ENCODE peak calls at places on chromosomes 11 and 22, in five cellular contexts. M is pancreas, C is sigmoid colon, D is psoas muscle, L is body of pancreas. O is an unnamed sample.

GRCh38 chr11:7534030-7534378 is 20.2 kb downstream of the PPFIBP2 start:
- DNase-seq in D (no peak), M (no peak), C (no peak), L (no peak), O (no peak)

GRCh38 chr11:2752923-2753322 is 53.1 kb upstream of the KCNQ1OT1 start:
- DNase-seq in L (no peak), D (no peak), C (no peak), M (no peak), O (no peak)

GRCh38 chr22:26709617-26710390 is 52.4 kb downstream of the MIAT start:
- DNase-seq in C (no peak), L (no peak), D (no peak), M (no peak), O (no peak)

GRCh38 chr11:123217897-123218296 is 22.8 kb upstream of the CLMP start:
- DNase-seq in L (no peak), C (no peak), D (no peak), M (no peak), O (no peak)

GRCh38 chr22:19782533-19782932 is 22.0 kb downstream of the TBX1 start:
- DNase-seq in C (no peak), M (no peak), D (no peak), L (no peak), O (no peak)

GRCh38 chr11:64698427-64698826 is 24.6 kb downstream of the NRXN2 start:
- DNase-seq in C (no peak), D (no peak), L (no peak), M (no peak), O (no peak)

GRCh38 chr11:87236368-87236767 is 198.6 kb downstream of the TMEM135 start:
- DNase-seq in C (no peak), L (no peak), M (no peak), D (no peak), O (no peak)

GRCh38 chr11:35393093-35393492 is 26.3 kb downstream of the SLC1A2 start:
- DNase-seq in D (no peak), M (no peak), L (no peak), C (no peak), O (no peak)

GRCh38 chr22:48754611-48755331 is 1072.9 kb downstream of the BRD1 start:
- DNase-seq in L (no peak), D (no peak), C (peak; percentile 58), M (peak; percentile 2), O (no peak)

GRCh38 chr11:60842688-60843605 is 1.0 kb downstream of the CCDC86 start:
- DNase-seq in C (no peak), M (no peak), D (no peak), L (no peak), O (no peak)

GRCh38 chr22:44335903-44336803 is 23.4 kb upstream of the SHISAL1 start:
- DNase-seq in C (no peak), L (no peak), D (no peak), M (no peak), O (no peak)

GRCh38 chr22:37907036-37907954 is 1.2 kb downstream of the MICALL1 start:
- DNase-seq in M (no peak), D (no peak), L (no peak), C (peak; percentile 63), O (no peak)

GRCh38 chr22:50488006-50488677 is 1.5 kb downstream of the MIOX start:
- DNase-seq in C (no peak), M (no peak), D (no peak), L (no peak), O (no peak)

GRCh38 chr11:71936825-71937224 is 8.0 kb downstream of the RNF121 start:
- DNase-seq in L (no peak), C (no peak), M (no peak), D (no peak), O (no peak)

GRCh38 chr11:71931245-71931602 is 2.4 kb downstream of the RNF121 start:
- DNase-seq in L (no peak), D (no peak), M (no peak), C (no peak), O (no peak)

GRCh38 chr11:71935338-71935925 is 6.6 kb downstream of the RNF121 start:
- DNase-seq in M (no peak), C (no peak), L (no peak), D (no peak), O (no peak)

GRCh38 chr11:71933141-71933933 is 4.5 kb downstream of the RNF121 start:
- DNase-seq in L (no peak), D (no peak), C (no peak), M (no peak), O (no peak)

DNA sequence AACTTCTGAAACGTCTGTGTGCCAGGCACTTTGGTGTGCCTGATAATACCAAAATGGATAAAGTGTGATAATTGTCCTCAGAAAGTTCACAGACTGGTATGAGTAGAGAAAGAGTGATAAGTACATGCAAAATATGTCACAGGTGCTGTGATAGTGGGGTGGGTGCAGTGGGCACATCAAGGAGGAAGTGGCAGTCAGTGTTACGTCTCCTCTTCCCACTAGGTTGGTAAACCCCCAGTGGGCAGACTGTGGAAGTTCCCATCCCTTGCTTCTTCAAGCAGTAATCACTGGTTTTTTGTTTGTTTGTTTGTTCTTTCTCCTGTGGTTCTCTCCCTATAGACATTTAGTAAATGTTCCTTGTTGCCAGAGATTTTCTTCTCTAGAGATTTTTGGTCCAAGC is 5.4 kb downstream of the RNF121 start:
- DNase-seq in L (no peak), D (no peak), M (no peak), C (no peak), O (no peak)
- H3K4me3 ChIP-seq in L (no peak overlapping the region), D (no peak overlapping the region), M (no peak overlapping the region), C (no peak overlapping the region), O (no peak overlapping the region)

DNA sequence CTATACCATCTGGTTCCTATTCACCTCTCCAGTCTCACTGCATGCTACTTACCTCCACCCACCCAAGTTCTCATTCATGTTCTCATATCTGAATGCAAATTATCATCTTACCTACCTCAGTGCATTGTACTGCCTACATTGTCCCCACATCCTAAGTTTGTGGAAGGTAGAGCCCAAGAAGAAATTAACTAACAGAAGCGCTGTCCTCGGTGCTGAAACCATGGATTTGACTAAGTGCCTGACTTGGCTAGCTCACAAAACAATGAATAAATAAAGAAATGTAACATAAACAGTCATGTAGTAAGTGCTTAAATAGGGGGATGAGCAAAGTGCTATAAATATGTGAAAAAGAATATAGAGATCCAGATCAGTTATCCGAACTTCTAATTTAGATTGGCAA is 63.2 kb downstream of the GRIA4 start:
- DNase-seq in C (no peak), L (peak; percentile 2), D (no peak), M (peak; percentile 30), O (no peak)
- H3K4me1 ChIP-seq in C (no peaks in the 10 kb centered on the region), L (no peaks in the 10 kb centered on the region), D (no peaks in the 10 kb centered on the region), M (no peaks in the 10 kb centered on the region), O (no peaks in the 10 kb centered on the region)

GRCh38 chr11:116276051-116277044 is 496.4 kb downstream of the BUD13 start:
- DNase-seq in D (peak; percentile 72), C (peak; percentile 85), M (peak; percentile 76), L (peak; percentile 66), O (peak; percentile 63)
- H3K4me3 ChIP-seq in D (peak overlapping the region; percentile 49), C (no peak overlapping the region), M (no peak overlapping the region), L (no peak overlapping the region), O (no peak overlapping the region)

DNA sequence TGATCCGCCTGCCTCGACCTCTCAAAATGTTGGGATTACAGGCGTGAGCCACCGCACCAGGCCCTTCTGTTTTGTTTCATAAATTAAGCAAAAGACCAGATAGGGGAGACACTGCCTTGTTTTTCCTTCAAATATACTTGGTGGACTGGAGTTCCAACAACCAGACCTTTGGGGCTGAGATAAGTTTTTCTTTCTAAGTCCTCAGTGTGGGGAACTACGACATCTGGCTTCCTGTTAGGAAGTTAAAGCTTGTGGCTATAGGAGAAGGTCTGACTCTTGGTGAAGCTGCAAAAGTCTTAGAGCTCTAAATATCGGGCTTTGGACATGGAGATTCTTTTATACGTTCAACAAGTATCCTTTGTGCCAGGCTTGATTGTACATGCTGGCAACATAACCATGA is 64.1 kb upstream of the EED start:
- DNase-seq in M (no peak), L (no peak), D (no peak), C (no peak), O (no peak)
- H3K4me1 ChIP-seq in M (no peaks in the 10 kb centered on the region), L (no peaks in the 10 kb centered on the region), D (peaks cover 18% of the 10 kb centered on the region), C (peaks cover 13% of the 10 kb centered on the region), O (no peaks in the 10 kb centered on the region)

O was measured in uterus.